ENCODE peak calls at places on chromosomes 5 and 9, in four cellular contexts. E, A, Y and D are unnamed samples.

GRCh38 chr5:109931049-109931448 is 241.3 kb downstream of the MAN2A1 start:
- DNase-seq in A (no peak), E (no peak), Y (no peak), D (no peak)

GRCh38 chr5:137693951-137694721 is 41.8 kb downstream of the KLHL3 start:
- DNase-seq in A (no peak), E (no peak), Y (no peak), D (no peak)

GRCh38 chr5:56815657-56816545 is 552 bp downstream of the MAP3K1 start:
- DNase-seq in E (peak), Y (peak), A (no peak), D (peak)

GRCh38 chr5:17411436-17411835 is 86.6 kb upstream of the TAF11L2 start:
- DNase-seq in Y (no peak), E (no peak), A (no peak), D (peak)

GRCh38 chr5:163260961-163261360 is 176.4 kb upstream of the CCNG1 start:
- DNase-seq in A (no peak), Y (no peak), E (no peak), D (no peak)

GRCh38 chr5:151451626-151452520 is 4.5 kb downstream of the SLC36A1 start:
- DNase-seq in A (no peak), Y (no peak), E (no peak), D (peak)

GRCh38 chr9:131661954-131662621 is 77.8 kb downstream of the RAPGEF1 start:
- DNase-seq in Y (no peak), A (no peak), E (no peak), D (no peak)

GRCh38 chr9:91101598-91102168 is 260.0 kb downstream of the AUH start:
- DNase-seq in Y (peak), E (no peak), A (no peak), D (no peak)

GRCh38 chr9:7374966-7375650 is 424.5 kb downstream of the DMAC1 start:
- DNase-seq in Y (no peak), E (no peak), A (no peak), D (no peak)

GRCh38 chr9:123438321-123438720 is 82.3 kb downstream of the CRB2 start:
- DNase-seq in E (peak), A (no peak), Y (no peak), D (peak)

GRCh38 chr9:20823051-20823450 is 139.0 kb downstream of the FOCAD start:
- DNase-seq in E (no peak), Y (no peak), A (no peak), D (peak)

GRCh38 chr9:130478731-130479575 is 34.2 kb downstream of the ASS1 start:
- DNase-seq in E (no peak), A (no peak), Y (no peak), D (no peak)

GRCh38 chr5:27619982-27620381 is 581.6 kb upstream of the CDH9 start:
- DNase-seq in Y (no peak), A (no peak), E (no peak), D (no peak)

GRCh38 chr9:93024986-93025630 is 33.4 kb upstream of the SUSD3 start:
- DNase-seq in E (no peak), Y (no peak), A (no peak), D (no peak)

GRCh38 chr5:170917113-170917512 is 55.3 kb downstream of the RANBP17 start:
- DNase-seq in E (no peak), A (no peak), Y (no peak), D (no peak)

GRCh38 chr5:179840321-179840720 is 18.3 kb downstream of the MRNIP start:
- DNase-seq in Y (no peak), A (no peak), E (no peak), D (no peak)

GRCh38 chr5:61631438-61631941 is 299.4 kb downstream of the ZSWIM6 start:
- DNase-seq in A (no peak), E (no peak), Y (peak), D (peak)

GRCh38 chr9:78122631-78123030 is 91.0 kb upstream of the GNAQ start:
- DNase-seq in A (no peak), Y (no peak), E (no peak), D (no peak)

DNA sequence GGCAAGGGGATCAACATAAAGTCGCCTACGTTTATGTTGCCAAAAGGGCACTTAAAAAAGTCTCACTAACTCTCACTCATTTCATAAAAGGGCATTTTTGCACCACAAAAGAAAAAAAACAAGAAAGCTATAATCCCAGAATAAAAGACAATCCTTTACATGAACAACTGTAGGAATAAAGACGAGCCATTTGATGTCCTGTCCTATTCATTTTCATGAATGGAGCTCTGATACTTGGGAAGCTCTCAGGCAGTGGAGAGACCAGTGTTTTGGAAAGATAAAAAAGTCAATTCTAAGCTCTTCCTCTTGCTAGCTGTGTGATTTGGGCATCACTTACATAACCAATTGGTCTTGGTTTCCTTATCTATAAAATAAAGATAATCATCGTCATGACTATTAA is 95.5 kb upstream of the EQTN start:
- DNase-seq in Y (no peak), E (no peak), A (no peak), D (no peak)
- H4K5ac ChIP-seq in Y (no peak), E (no peak), A (no peak), D (no peak)

GRCh38 chr9:96065482-96066251 is 190.2 kb downstream of the ERCC6L2 start:
- DNase-seq in E (no peak), Y (no peak), A (no peak), D (no peak)
- H4K8ac ChIP-seq in E (no peak), Y (no peak), A (no peak), D (no peak)

DNA sequence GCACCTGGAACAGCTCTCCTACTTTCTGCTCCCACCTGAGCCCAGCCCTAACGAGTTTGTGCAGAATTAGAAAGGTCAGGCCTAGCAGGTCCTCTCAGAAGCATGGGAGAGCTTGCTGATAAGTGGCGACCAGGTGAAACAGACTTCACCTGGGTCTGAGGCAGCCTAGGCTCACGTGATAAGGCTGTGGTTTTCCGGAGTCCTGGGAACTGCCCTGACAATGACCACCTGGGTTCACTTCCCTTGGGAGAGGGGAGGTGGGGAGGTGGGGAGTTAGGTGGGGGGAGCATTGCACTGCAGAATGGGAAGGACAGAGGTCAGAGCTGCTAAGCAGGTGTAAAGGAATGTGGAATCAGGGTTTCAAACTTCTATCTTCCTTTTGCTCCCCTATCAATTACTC is 152.9 kb upstream of the MAP1B start:
- DNase-seq in A (no peak), E (no peak), Y (no peak), D (no peak)
- H4K5ac ChIP-seq in A (no peak), E (no peak), Y (no peak), D (no peak)

DNA sequence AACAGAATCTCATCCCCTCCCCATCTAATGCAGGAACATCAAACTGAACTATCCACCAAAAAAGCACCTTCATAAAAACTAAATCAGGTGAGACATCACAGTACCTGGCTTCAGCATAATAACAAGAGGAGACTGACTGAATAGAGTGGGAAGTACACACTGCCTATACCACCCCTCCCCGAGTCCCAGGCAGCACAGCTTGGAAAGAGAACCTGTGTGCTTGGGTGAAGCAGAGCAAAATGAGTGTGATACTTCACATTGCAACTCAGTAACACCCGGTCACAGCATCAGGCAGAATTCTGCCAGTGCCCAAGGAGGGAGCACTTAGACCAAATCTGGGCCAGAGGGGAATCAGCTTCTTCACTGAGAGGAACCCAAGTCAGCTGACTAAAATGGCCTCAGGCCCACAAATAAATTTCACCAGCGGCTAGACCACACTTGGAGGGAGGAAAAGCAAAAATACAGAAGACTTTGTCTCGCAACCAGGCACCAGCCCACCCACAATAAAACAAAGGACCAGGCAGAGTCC is 69.3 kb upstream of the OR2K2 start:
- DNase-seq in E (no peak), Y (no peak), A (no peak), D (no peak)
- H4K8ac ChIP-seq in E (no peak), Y (no peak), A (no peak), D (no peak)

GRCh38 chr5:159132429-159133040 is 32.8 kb upstream of the EBF1 start:
- DNase-seq in A (no peak), Y (no peak), E (no peak), D (no peak)
- H4K5ac ChIP-seq in A (no peak), Y (no peak), E (no peak), D (no peak)

GRCh38 chr5:55031492-55031891 is 7.4 kb downstream of the GZMK start:
- DNase-seq in A (no peak), Y (no peak), E (no peak), D (peak)
- H4K8ac ChIP-seq in A (no peak), Y (no peak), E (no peak), D (no peak)

GRCh38 chr5:95018946-95019345 is 265.9 kb downstream of the MCTP1 start:
- DNase-seq in Y (no peak), A (no peak), E (no peak), D (no peak)
- H4K5ac ChIP-seq in Y (no peak), A (no peak), E (no peak), D (no peak)

DNA sequence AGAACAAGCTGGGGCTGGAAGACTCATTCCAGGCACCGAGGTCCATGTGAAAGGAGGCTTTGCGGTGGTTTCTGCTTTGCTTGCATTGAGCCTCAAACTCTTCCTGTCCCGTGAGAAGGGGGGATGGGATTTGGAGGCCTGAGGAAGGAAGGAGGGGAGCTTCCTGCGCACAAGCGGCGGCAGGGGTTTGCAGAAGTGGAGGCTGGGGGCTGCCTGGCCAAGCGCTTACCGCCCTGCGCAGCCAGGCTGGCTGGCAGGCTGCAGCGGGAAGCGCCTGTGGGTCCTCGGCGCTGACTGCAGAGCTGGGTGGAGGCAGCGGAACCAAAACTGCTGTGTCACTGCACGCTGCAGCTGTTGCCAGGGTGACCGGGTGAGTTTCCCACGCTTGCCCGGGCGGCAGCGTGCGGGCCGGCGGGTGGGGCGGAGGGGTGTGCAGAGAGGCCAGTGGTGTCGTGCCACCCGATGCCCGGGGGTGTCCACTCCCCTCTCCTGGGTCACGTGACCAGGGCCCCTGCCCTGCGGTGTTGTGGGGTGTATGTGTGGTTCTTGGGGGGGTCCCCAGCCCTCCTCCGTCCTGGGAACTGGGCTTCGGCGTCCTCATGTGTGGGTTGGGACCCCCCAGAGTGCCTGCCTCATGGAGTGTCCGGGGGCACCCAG is 81.0 kb downstream of the RXRA start:
- DNase-seq in E (peak), Y (peak), A (no peak), D (peak)
- H4K8ac ChIP-seq in E (no peak), Y (no peak), A (peak), D (peak)

GRCh38 chr5:152503206-152503605 is 98.1 kb upstream of the NMUR2 start:
- DNase-seq in A (no peak), Y (peak), E (no peak), D (no peak)
- H4K5ac ChIP-seq in A (no peak), Y (no peak), E (no peak), D (no peak)